ENCODE peak calls at places on chromosomes 3 and 15, in seven cellular contexts. S, R, C, V, I, H and A are unnamed samples.

GRCh38 chr3:65595222-65595996 is 443.3 kb downstream of the MAGI1 start:
- DNase-seq in R (no peak), H (no peak), C (no peak), S (no peak), V (no peak), I (no peak), A (no peak)

GRCh38 chr3:39065197-39065596 is 13.4 kb downstream of the WDR48 start:
- DNase-seq in V (no peak), R (peak), C (no peak), I (peak), S (peak), H (peak), A (no peak)

GRCh38 chr3:46668116-46668515 is 25.4 kb downstream of the ALS2CL start:
- DNase-seq in V (peak), H (no peak), I (no peak), S (no peak), C (no peak), R (no peak), A (no peak)

GRCh38 chr3:36097180-36097579 is 283.1 kb upstream of the STAC start:
- DNase-seq in S (no peak), C (no peak), H (no peak), V (no peak), R (no peak), I (no peak), A (no peak)

GRCh38 chr3:17802993-17803392 is 60.6 kb upstream of the TBC1D5 start:
- DNase-seq in V (no peak), S (peak), C (no peak), H (no peak), R (no peak), I (no peak), A (no peak)

GRCh38 chr3:14598143-14598569 is 53.4 kb upstream of the CCDC174 start:
- DNase-seq in R (peak), C (no peak), V (no peak), I (peak), S (no peak), H (peak), A (no peak)

GRCh38 chr3:70360985-70361384 is 48.5 kb upstream of the MDFIC2 start:
- DNase-seq in S (peak), C (peak), I (no peak), V (no peak), H (peak), R (peak), A (peak)

GRCh38 chr15:101067660-101068522 is 148.7 kb downstream of the LRRK1 start:
- DNase-seq in I (no peak), H (no peak), V (peak), S (no peak), R (no peak), C (no peak), A (no peak)

GRCh38 chr3:12143949-12144504 is 14.7 kb downstream of the TIMP4 start:
- DNase-seq in I (peak), V (peak), R (peak), C (peak), S (no peak), H (peak), A (no peak)

GRCh38 chr3:43753743-43754142 is 63.0 kb downstream of the ABHD5 start:
- DNase-seq in I (no peak), R (peak), H (peak), S (no peak), V (no peak), C (no peak), A (no peak)

GRCh38 chr15:95761742-95762141 is 568.8 kb upstream of the NR2F2 start:
- DNase-seq in S (no peak), V (no peak), H (no peak), I (no peak), R (no peak), C (no peak), A (no peak)

GRCh38 chr15:36790891-36791290 is 211.5 kb downstream of the CDIN1 start:
- DNase-seq in V (no peak), S (no peak), R (no peak), C (no peak), I (no peak), H (no peak), A (no peak)

GRCh38 chr3:47612178-47612577 is 33.5 kb upstream of the CSPG5 start:
- DNase-seq in S (no peak), R (peak), V (no peak), H (peak), C (peak), I (no peak), A (no peak)

GRCh38 chr3:52636673-52637072 is 49.0 kb downstream of the PBRM1 start:
- DNase-seq in V (no peak), I (no peak), S (no peak), H (no peak), R (no peak), C (no peak), A (no peak)

GRCh38 chr3:98350082-98350481 is 3.6 kb upstream of the OR5K4 start:
- DNase-seq in V (no peak), S (no peak), C (no peak), R (no peak), I (no peak), H (no peak), A (no peak)

GRCh38 chr3:38031022-38031994 is 1.9 kb upstream of the PLCD1 start:
- DNase-seq in R (peak), V (peak), S (no peak), I (peak), H (peak), C (no peak), A (no peak)

GRCh38 chr3:63726656-63727055 is 74.2 kb downstream of the SNTN start:
- DNase-seq in I (no peak), C (no peak), V (no peak), S (no peak), R (no peak), H (no peak), A (no peak)

GRCh38 chr3:134693226-134693625 is 42.4 kb upstream of the KY start:
- DNase-seq in S (no peak), C (no peak), V (no peak), R (no peak), H (peak), I (no peak), A (no peak)

GRCh38 chr3:12437861-12438260 is 46.4 kb upstream of the TSEN2 start:
- DNase-seq in I (no peak), H (no peak), R (no peak), C (no peak), S (no peak), V (no peak), A (no peak)

GRCh38 chr15:52290329-52290728 is 5.3 kb downstream of the MYO5C start:
- DNase-seq in H (no peak), R (no peak), S (no peak), C (no peak), V (no peak), I (no peak), A (peak)

GRCh38 chr15:61853195-61853594 is 207.1 kb downstream of the VPS13C start:
- DNase-seq in C (no peak), R (no peak), V (no peak), S (no peak), H (no peak), I (no peak), A (no peak)

GRCh38 chr3:104437131-104437750 is 929.5 kb upstream of the ALCAM start:
- DNase-seq in I (no peak), S (no peak), C (peak), R (peak), V (no peak), H (peak), A (no peak)

GRCh38 chr15:58442122-58442521 is 10.3 kb downstream of the LIPC start:
- DNase-seq in S (no peak), R (no peak), H (no peak), V (no peak), I (no peak), C (no peak), A (no peak)

GRCh38 chr3:189001559-189001958 is 170.2 kb upstream of the TPRG1 start:
- DNase-seq in C (peak), H (peak), S (no peak), R (peak), V (no peak), I (no peak), A (no peak)

GRCh38 chr3:57777774-57778173 is 21.7 kb downstream of the SLMAP start:
- DNase-seq in I (no peak), H (no peak), R (no peak), V (no peak), S (no peak), C (no peak), A (no peak)

GRCh38 chr3:77251136-77251535 is 211.2 kb downstream of the ROBO2 start:
- DNase-seq in H (no peak), S (no peak), C (no peak), R (no peak), V (no peak), I (no peak), A (no peak)

GRCh38 chr3:76765526-76765925 is 274.4 kb upstream of the ROBO2 start:
- DNase-seq in S (no peak), H (no peak), I (no peak), R (no peak), C (no peak), V (no peak), A (no peak)

GRCh38 chr15:92226020-92226612 is 167.6 kb upstream of the ST8SIA2 start:
- DNase-seq in I (no peak), C (no peak), H (peak), V (no peak), S (no peak), R (no peak), A (no peak)

GRCh38 chr3:136818191-136818850 is 605 bp upstream of the SLC35G2 start:
- DNase-seq in S (peak), I (peak), C (peak), V (no peak), H (peak), R (peak), A (no peak)

GRCh38 chr3:66795365-66795764 is 202.7 kb upstream of the KBTBD8 start:
- DNase-seq in I (no peak), H (no peak), C (peak), S (no peak), R (peak), V (no peak), A (no peak)

GRCh38 chr3:172517859-172518466 is 5.3 kb downstream of the TNFSF10 start:
- DNase-seq in S (no peak), V (no peak), I (no peak), R (no peak), H (no peak), C (no peak), A (no peak)

GRCh38 chr3:138082085-138082991 is 33.1 kb downstream of the DZIP1L start:
- DNase-seq in V (no peak), C (peak), R (peak), H (peak), I (no peak), S (no peak), A (peak)

GRCh38 chr15:29924750-29925149 is 102.5 kb upstream of the TJP1 start:
- DNase-seq in I (peak), C (no peak), R (peak), S (no peak), H (peak), V (no peak), A (no peak)

GRCh38 chr3:54188176-54188791 is 65.9 kb downstream of the CACNA2D3 start:
- DNase-seq in I (peak), S (peak), C (peak), H (peak), R (peak), V (no peak), A (peak)

GRCh38 chr3:71926242-71926560 is 141.3 kb upstream of the PROK2 start:
- DNase-seq in R (peak), C (no peak), I (peak), V (no peak), H (peak), S (no peak), A (no peak)

GRCh38 chr15:60804986-60805949 is 326.3 kb upstream of the ICE2 start:
- DNase-seq in R (peak), V (peak), C (peak), S (no peak), H (peak), I (peak), A (no peak)

GRCh38 chr3:18087963-18088362 is 337.2 kb downstream of the SATB1 start:
- DNase-seq in R (no peak), S (no peak), C (no peak), H (no peak), I (no peak), V (no peak), A (no peak)

GRCh38 chr3:64687781-64688515 is at the start of gene ADAMTS9:
- DNase-seq in R (peak), I (peak), S (no peak), C (peak), V (peak), H (peak), A (no peak)

GRCh38 chr3:134242649-134243637 is 7.7 kb downstream of the RYK start:
- DNase-seq in V (no peak), C (peak), I (no peak), R (peak), S (no peak), H (peak), A (no peak)

GRCh38 chr3:187750513-187751123 is 5.3 kb upstream of the BCL6 start:
- DNase-seq in R (peak), I (peak), V (peak), S (no peak), H (peak), C (no peak), A (no peak)
- H3K4me3 ChIP-seq in R (peak), I (no peak), V (peak), S (no peak), H (peak), C (peak), A (no peak)

DNA sequence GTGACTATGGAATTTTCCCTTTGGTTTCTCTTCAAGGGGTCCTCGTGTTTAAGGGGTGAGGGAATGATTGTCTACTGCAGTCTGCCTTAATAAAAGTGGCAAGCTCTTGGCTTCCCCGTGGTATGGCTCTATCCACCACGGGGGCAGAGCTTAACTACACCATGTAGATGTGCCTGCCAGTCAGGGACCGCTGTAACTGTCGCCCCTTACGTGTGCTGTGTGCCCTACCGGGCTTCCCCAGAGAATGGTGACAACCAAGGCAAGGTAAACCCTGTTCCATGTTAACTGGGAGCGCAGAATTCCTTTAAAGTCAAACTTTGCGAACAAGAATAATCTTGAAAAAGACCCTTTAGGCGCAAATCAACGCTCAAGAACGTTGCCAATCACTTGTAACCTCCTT is 966 bp upstream of the C3orf80 start:
- DNase-seq in I (no peak), S (no peak), R (no peak), C (no peak), H (no peak), V (no peak), A (no peak)
- H3K4me3 ChIP-seq in I (no peak), S (no peak), R (no peak), C (no peak), H (no peak), V (no peak), A (no peak)

GRCh38 chr15:97522362-97522761 is 438.1 kb upstream of the ARRDC4 start:
- DNase-seq in C (no peak), R (peak), V (no peak), H (peak), I (no peak), S (no peak), A (no peak)
- H3K4me3 ChIP-seq in C (peak), R (peak), V (peak), H (peak), I (no peak), S (no peak), A (no peak)

DNA sequence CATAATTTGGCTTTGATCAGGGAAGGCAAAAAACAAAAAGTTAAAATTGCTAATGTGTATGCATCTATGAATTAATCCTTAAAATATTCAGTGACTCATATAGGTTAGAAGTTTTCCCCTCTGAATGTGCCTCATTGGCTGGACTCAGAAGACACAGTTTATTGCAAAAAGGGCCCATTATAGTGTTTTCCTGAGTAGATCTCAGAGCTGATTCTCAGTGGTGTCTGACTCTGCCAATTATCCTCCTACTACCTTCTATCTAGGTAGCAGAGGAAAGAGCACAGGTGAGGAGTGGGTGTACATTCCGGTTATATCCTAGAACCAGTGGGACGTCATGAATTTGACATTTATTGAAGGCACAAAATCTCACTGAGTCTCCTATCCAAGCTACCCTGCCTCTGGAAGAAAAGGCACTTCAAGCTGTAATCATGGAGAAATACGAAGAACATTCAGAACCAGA is 952.1 kb downstream of the TUSC7 start:
- DNase-seq in H (peak), R (no peak), C (no peak), I (no peak), S (no peak), V (no peak), A (no peak)
- H3K4me3 ChIP-seq in H (no peak), R (no peak), C (no peak), I (no peak), S (no peak), V (no peak), A (no peak)

GRCh38 chr15:90007089-90007487 is 6.0 kb downstream of the ZNF710 start:
- DNase-seq in C (no peak), H (no peak), I (no peak), S (no peak), V (no peak), R (no peak), A (no peak)
- H3K4me3 ChIP-seq in C (no peak), H (no peak), I (no peak), S (no peak), V (no peak), R (no peak), A (no peak)

GRCh38 chr15:70071799-70072198 is 25.9 kb downstream of the TLE3 start:
- DNase-seq in I (no peak), R (no peak), H (no peak), S (no peak), C (no peak), V (no peak), A (no peak)

GRCh38 chr15:70078578-70079417 is 18.9 kb downstream of the TLE3 start:
- DNase-seq in V (no peak), R (no peak), H (no peak), C (no peak), S (no peak), I (no peak), A (no peak)

GRCh38 chr15:70077436-70077835 is 20.3 kb downstream of the TLE3 start:
- DNase-seq in S (no peak), I (no peak), H (no peak), C (no peak), R (no peak), V (peak), A (no peak)

GRCh38 chr15:70072479-70072878 is 25.2 kb downstream of the TLE3 start:
- DNase-seq in C (no peak), S (no peak), V (no peak), I (no peak), R (no peak), H (no peak), A (no peak)

GRCh38 chr15:70074380-70074779 is 23.3 kb downstream of the TLE3 start:
- DNase-seq in C (no peak), V (no peak), R (no peak), I (no peak), H (no peak), S (no peak), A (no peak)
- H3K4me3 ChIP-seq in C (no peak), V (no peak), R (no peak), I (no peak), H (no peak), S (no peak), A (no peak)

GRCh38 chr3:55488398-55489055 is 1.4 kb upstream of the WNT5A start:
- DNase-seq in V (peak), I (peak), R (peak), S (peak), C (no peak), H (peak), A (peak)

GRCh38 chr3:55487376-55488241 is 503 bp upstream of the WNT5A start:
- DNase-seq in R (peak), V (peak), C (no peak), I (peak), H (peak), S (peak), A (no peak)

GRCh38 chr3:55491296-55491816 is 4.2 kb upstream of the WNT5A start:
- DNase-seq in C (peak), V (no peak), S (no peak), I (no peak), R (peak), H (peak), A (no peak)

GRCh38 chr3:55490194-55490913 is 3.2 kb upstream of the WNT5A start:
- DNase-seq in V (no peak), I (peak), S (no peak), C (no peak), H (no peak), R (peak), A (no peak)

DNA sequence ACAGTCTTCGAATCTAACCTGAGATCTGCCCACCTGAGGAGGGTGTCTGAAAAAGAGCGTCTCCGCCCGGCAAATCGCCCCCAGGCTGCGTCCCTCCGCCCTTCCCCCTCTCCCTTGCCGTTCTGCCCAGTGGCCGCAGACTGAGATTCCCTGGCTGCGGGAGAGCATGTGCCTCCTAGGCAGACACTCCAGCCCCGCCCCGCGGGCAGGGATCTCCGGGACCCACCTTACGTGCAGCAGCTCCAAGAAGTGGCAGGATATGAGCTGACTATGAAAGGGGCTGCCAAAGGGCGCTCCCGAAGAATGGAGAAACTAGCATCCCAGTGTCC is 2.7 kb upstream of the WNT5A start:
- DNase-seq in I (peak), S (no peak), H (no peak), R (peak), V (peak), C (no peak), A (no peak)
- H3K4me3 ChIP-seq in I (no peak), S (no peak), H (peak), R (peak), V (peak), C (peak), A (no peak)